ENCODE peak calls at places on chromosomes 16 and 17, in seven cellular contexts. S is OCI-LY7, W is left ventricle myocardium inferior, B is WTC11, Q is A549, J is AG04449, D is HCT116. T is an unnamed sample.

GRCh38 chr17:19502517-19502916 is 31.1 kb upstream of the SLC47A1 start:
- DNase-seq in S (no peak), D (no peak), B (no peak), Q (no peak), W (no peak), J (no peak), T (no peak)

GRCh38 chr17:13104576-13104975 is 86.7 kb upstream of the ELAC2 start:
- DNase-seq in Q (no peak), W (no peak), J (no peak), S (no peak), B (no peak), D (no peak), T (no peak)

GRCh38 chr17:7020894-7021664 is 1.8 kb upstream of the BCL6B start:
- DNase-seq in D (no peak), B (no peak), S (no peak), W (no peak), J (no peak), Q (no peak), T (no peak)

GRCh38 chr16:56967733-56968132 is 6.0 kb downstream of the CETP start:
- DNase-seq in S (no peak), B (no peak), J (no peak), D (no peak), W (no peak), Q (no peak), T (no peak)

GRCh38 chr17:67585077-67585602 is 132.6 kb upstream of the NOL11 start:
- DNase-seq in W (no peak), S (no peak), D (no peak), Q (no peak), B (no peak), J (no peak), T (no peak)

GRCh38 chr16:71669926-71670536 is 44.0 kb downstream of the MARVELD3 start:
- DNase-seq in W (no peak), J (no peak), B (no peak), D (no peak), Q (peak), S (no peak), T (no peak)

GRCh38 chr17:42573095-42573494 is 4.4 kb downstream of the PSMC3IP start:
- DNase-seq in W (no peak), Q (no peak), B (no peak), D (no peak), S (no peak), J (no peak), T (no peak)

GRCh38 chr17:17419166-17419565 is 57.6 kb upstream of the MED9 start:
- DNase-seq in W (no peak), Q (no peak), J (no peak), S (no peak), B (no peak), D (no peak), T (no peak)

GRCh38 chr17:41678907-41679739 is 9.6 kb upstream of the EIF1 start:
- DNase-seq in B (no peak), Q (peak), D (no peak), S (peak), W (no peak), J (no peak), T (peak)

GRCh38 chr16:51544850-51545467 is 393.9 kb upstream of the SALL1 start:
- DNase-seq in S (no peak), Q (no peak), D (no peak), J (no peak), W (no peak), B (no peak), T (no peak)

GRCh38 chr17:178292-179065 is 3.0 kb downstream of the DOC2B start:
- DNase-seq in Q (no peak), J (no peak), W (no peak), B (no peak), S (no peak), D (no peak), T (no peak)

GRCh38 chr16:24626251-24626650 is 86.9 kb downstream of the RBBP6 start:
- DNase-seq in W (no peak), B (no peak), D (no peak), S (no peak), Q (no peak), J (no peak), T (no peak)

GRCh38 chr17:2158011-2158410 is 103.1 kb downstream of the HIC1 start:
- DNase-seq in Q (no peak), S (no peak), D (no peak), W (no peak), B (no peak), J (peak), T (no peak)

GRCh38 chr17:27577124-27577761 is 53.7 kb upstream of the LGALS9 start:
- DNase-seq in D (no peak), B (peak), W (no peak), Q (no peak), J (no peak), S (no peak), T (no peak)

GRCh38 chr17:35433075-35433894 is 985 bp upstream of the SLFN12 start:
- DNase-seq in W (peak), S (no peak), B (peak), Q (peak), J (peak), D (peak), T (peak)

GRCh38 chr17:68589086-68589485 is 12.1 kb downstream of the FAM20A start:
- DNase-seq in S (no peak), D (no peak), B (no peak), Q (no peak), J (no peak), W (no peak), T (no peak)

GRCh38 chr17:1511756-1512321 is 4.6 kb downstream of the INPP5K start:
- DNase-seq in W (no peak), S (no peak), B (no peak), J (no peak), Q (no peak), D (no peak), T (no peak)

GRCh38 chr17:82956726-82957468 is 117.1 kb upstream of the ZNF750 start:
- DNase-seq in B (peak), J (no peak), Q (no peak), W (peak), D (no peak), S (no peak), T (no peak)

GRCh38 chr16:86510465-86511261 is at the start of gene FOXF1:
- DNase-seq in W (no peak), B (no peak), J (no peak), Q (peak), S (no peak), D (no peak), T (peak)

GRCh38 chr17:55641559-55642160 is 81.0 kb downstream of the TMEM100 start:
- DNase-seq in D (peak), J (peak), B (peak), S (peak), W (peak), Q (peak), T (peak)

GRCh38 chr17:1646199-1646875 is 805 bp upstream of the SCARF1 start:
- DNase-seq in S (no peak), B (no peak), D (no peak), W (no peak), J (no peak), Q (no peak), T (no peak)

GRCh38 chr16:2224183-2224486 is 744 bp downstream of the E4F1 start:
- DNase-seq in J (no peak), Q (peak), B (no peak), W (no peak), S (no peak), D (no peak), T (no peak)

GRCh38 chr17:77373298-77374169 is 232.8 kb downstream of the SEC14L1 start:
- DNase-seq in B (peak), Q (no peak), D (no peak), W (peak), S (peak), J (no peak), T (peak)

GRCh38 chr16:58661199-58661830 is 23.3 kb downstream of the SLC38A7 start:
- DNase-seq in B (peak), Q (peak), J (peak), S (peak), W (peak), D (peak), T (peak)

GRCh38 chr16:29302976-29303375 is 103.5 kb downstream of the NPIPB11 start:
- DNase-seq in W (no peak), S (no peak), D (no peak), B (no peak), Q (no peak), J (no peak), T (no peak)

GRCh38 chr16:86401119-86401518 is 109.2 kb upstream of the FOXF1 start:
- DNase-seq in D (no peak), B (no peak), W (no peak), Q (no peak), J (no peak), S (no peak), T (no peak)

GRCh38 chr17:5584971-5585794 is 874 bp upstream of the NLRP1 start:
- DNase-seq in S (no peak), J (peak), W (peak), D (no peak), Q (no peak), B (no peak), T (no peak)

GRCh38 chr16:27446721-27447120 is 44.7 kb downstream of the IL21R start:
- DNase-seq in W (no peak), J (no peak), B (no peak), Q (no peak), S (no peak), D (no peak), T (no peak)

GRCh38 chr16:84709609-84710008 is 9.8 kb downstream of the USP10 start:
- DNase-seq in W (no peak), Q (no peak), B (no peak), J (no peak), D (no peak), S (no peak), T (no peak)

GRCh38 chr17:58568050-58568830 is 53.8 kb upstream of the MTMR4 start:
- DNase-seq in W (no peak), Q (no peak), B (no peak), D (no peak), S (no peak), J (no peak), T (no peak)

GRCh38 chr17:49031965-49032928 is 35.1 kb downstream of the IGF2BP1 start:
- DNase-seq in D (peak), J (no peak), W (no peak), B (peak), S (peak), Q (peak), T (peak)

GRCh38 chr17:70187383-70187782 is 18.1 kb downstream of the KCNJ2 start:
- DNase-seq in B (no peak), S (no peak), J (no peak), W (no peak), D (no peak), Q (no peak), T (no peak)

GRCh38 chr17:42720996-42721583 is 23.8 kb downstream of the EZH1 start:
- DNase-seq in Q (peak), J (no peak), D (peak), W (no peak), B (no peak), S (peak), T (peak)

GRCh38 chr17:2337811-2338657 is 733 bp downstream of the SGSM2 start:
- DNase-seq in D (no peak), J (no peak), B (peak), W (peak), Q (peak), S (peak), T (peak)

GRCh38 chr17:3418222-3418621 is 7.1 kb downstream of the OR3A3 start:
- DNase-seq in B (no peak), W (no peak), S (no peak), D (no peak), Q (no peak), J (no peak), T (no peak)

DNA sequence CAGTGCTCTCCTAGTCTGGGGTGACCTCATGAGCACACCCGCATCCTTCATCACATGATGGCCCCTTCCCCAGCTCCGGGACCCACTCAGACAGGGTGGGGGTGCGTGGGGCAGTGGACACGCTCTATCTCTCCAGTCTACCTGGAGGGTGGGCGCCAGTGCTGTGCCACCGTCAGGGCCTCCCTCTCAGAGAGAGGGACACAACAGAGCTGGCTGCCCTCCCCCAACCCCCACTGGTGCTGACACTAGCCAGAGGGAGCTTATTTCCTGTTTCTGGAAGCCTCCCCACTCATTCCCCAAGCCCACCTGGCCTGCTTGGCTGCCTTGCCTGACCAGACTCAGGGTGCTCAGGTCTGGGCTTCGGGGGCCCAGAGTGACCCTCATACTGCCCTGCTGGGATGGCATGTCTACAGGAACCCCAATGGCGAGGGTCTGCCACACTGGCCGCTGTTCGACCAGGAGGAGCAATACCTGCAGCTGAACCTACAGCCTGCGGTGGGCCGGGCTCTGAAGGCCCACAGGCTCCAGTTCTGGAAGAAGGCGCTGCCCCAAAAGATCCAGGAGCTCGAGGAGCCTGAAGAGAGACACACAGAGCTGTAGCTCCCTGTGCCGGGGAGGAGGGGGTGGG is 8.2 kb downstream of the CES2 start:
- DNase-seq in S (no peak), J (no peak), W (no peak), D (no peak), B (no peak), Q (no peak), T (no peak)
- TF ChIP-seq CTCF in S (no peak), J (no peak), W (no peak), D (no peak), B (no peak), Q (no peak), T (no peak)

DNA sequence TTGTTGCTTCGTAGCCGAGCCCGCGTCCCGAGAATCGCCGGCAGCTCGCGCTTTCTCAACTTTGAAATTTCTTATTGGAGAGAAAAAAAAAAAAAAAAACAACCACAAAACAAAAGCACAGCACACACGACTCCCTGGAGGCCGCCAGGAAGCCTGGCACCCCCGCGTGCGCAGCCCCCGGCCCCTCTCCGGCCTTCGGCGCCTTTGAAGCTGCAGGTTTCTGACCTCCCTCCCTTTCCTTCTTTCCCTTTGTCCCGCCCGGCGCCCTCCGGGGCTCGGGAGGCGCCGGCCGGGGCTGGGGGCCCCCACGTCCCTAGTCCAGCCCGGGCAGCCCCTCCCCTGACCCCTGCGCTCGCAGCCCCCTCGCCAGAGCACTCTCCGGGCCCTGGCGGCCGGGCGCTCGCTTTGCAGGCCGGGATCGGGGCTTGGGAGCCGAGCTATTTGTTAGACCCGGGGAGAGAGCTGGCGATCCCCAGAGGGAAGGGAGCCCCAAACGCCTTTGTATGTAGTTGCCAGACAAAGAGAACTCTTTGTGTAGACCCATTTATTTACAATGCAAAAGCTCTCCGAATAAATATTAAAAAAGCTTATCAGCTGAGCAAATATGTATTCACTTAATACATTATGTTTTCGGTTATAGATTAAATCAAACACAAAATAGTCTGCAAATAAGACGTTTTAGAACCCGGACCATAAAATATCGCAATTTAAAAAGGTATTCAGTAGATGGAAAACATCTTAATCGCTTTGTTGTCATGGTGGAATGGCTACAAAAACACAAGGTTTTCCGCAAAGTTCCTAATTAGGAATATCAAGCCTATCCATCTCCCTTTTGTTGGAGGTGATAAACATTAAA is 2.3 kb downstream of the BAHCC1 start:
- DNase-seq in J (no peak), W (no peak), Q (peak), B (peak), D (no peak), S (no peak), T (no peak)
- TF ChIP-seq CTCF in J (peak), W (peak), Q (no peak), B (no peak), D (peak), S (no peak), T (no peak)

GRCh38 chr17:44095647-44096496 is 25.3 kb downstream of the G6PC3 start:
- DNase-seq in B (peak), Q (peak), S (no peak), D (no peak), W (peak), J (no peak), T (peak)
- TF ChIP-seq CTCF in B (no peak), Q (no peak), S (no peak), D (no peak), W (peak), J (peak), T (no peak)

GRCh38 chr17:31888124-31888523 is 13.4 kb downstream of the UTP6 start:
- DNase-seq in B (no peak), Q (no peak), W (no peak), S (peak), D (no peak), J (no peak), T (no peak)
- TF ChIP-seq CTCF in B (no peak), Q (no peak), W (no peak), S (no peak), D (no peak), J (no peak), T (no peak)

GRCh38 chr16:8869212-8869987 is 594 bp upstream of the CARHSP1 start:
- DNase-seq in B (peak), D (no peak), Q (no peak), S (peak), W (no peak), J (no peak), T (no peak)

GRCh38 chr16:8868272-8869211 is at the start of gene CARHSP1:
- DNase-seq in S (peak), J (no peak), Q (peak), B (peak), W (peak), D (peak), T (peak)

GRCh38 chr16:8872071-8872470 is 3.3 kb upstream of the CARHSP1 start:
- DNase-seq in J (no peak), Q (no peak), W (no peak), S (no peak), B (no peak), D (no peak), T (no peak)

GRCh38 chr16:8874388-8874787 is 5.6 kb upstream of the CARHSP1 start:
- DNase-seq in B (no peak), D (no peak), J (no peak), S (no peak), W (no peak), Q (no peak), T (no peak)

DNA sequence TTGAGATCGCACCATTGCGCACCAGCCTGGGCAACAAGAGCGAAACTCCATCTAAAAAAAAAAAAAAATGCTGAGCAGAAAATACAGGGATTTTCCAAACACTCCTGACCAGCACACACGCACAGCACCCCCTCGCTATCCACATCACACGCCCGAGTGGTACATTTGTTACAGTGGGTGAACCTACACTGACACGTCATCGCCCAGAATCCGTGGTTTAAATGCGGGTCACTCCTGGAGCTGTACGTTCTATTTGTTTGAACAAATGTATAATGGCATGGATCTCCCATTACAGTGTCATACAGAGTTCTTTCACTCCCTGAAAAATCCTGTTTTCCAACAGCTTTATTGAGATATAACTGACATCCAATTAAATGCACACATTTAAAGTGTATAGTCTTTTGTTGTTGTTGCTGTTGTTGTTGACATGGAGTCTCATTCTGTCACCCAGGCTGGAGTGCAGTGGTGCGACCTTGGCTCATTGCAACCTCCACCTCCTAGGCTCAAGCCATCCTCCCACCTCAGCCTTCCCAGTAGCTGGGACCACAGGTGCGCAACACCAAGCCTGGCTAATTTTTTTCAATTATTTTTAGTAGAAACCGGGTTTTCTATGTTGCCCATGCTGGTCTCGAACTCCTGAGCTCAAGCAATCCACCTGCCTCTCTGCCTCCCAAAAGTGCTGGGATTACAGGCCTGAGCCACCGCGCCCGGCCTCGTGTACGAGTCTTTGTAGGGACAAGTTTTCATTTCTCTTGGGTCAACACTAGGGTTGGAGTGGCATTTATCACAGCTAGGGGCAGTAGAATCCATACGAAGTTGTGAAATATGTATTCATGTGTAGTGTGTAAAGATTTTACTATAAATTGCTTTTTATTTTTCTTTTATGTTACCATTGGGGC is 4.4 kb upstream of the CARHSP1 start:
- DNase-seq in J (no peak), W (no peak), S (peak), B (no peak), Q (no peak), D (no peak), T (no peak)
- TF ChIP-seq CTCF in J (no peak), W (no peak), S (peak), B (no peak), Q (peak), D (peak), T (peak)

GRCh38 chr16:31888735-31889134 is 15.1 kb downstream of the ZNF267 start:
- DNase-seq in B (no peak), J (no peak), D (no peak), S (no peak), Q (no peak), W (no peak), T (no peak)

GRCh38 chr16:31880322-31880979 is 6.8 kb downstream of the ZNF267 start:
- DNase-seq in S (no peak), D (no peak), Q (no peak), B (no peak), J (peak), W (no peak), T (no peak)

GRCh38 chr16:31886227-31886626 is 12.6 kb downstream of the ZNF267 start:
- DNase-seq in W (no peak), S (no peak), D (no peak), J (no peak), B (no peak), Q (no peak), T (no peak)
- TF ChIP-seq CTCF in W (no peak), S (no peak), D (no peak), J (no peak), B (no peak), Q (no peak), T (no peak)

GRCh38 chr17:75626496-75627038 is 6.7 kb upstream of the SMIM5 start:
- DNase-seq in W (no peak), D (no peak), J (no peak), S (no peak), B (no peak), Q (no peak), T (no peak)
- TF ChIP-seq CTCF in W (no peak), D (no peak), J (no peak), S (no peak), B (no peak), Q (no peak), T (no peak)

T was measured in GM13977.